ENCODE peak calls at places on chromosomes 6 and 20, in seven cellular contexts. J is mesenchymal stem cell, P is IMR-90, C is H1, O is H9, F is trophoblast cell, Z is neuronal stem cell. G is an unnamed sample.

GRCh38 chr20:62133051-62133845 is 9.9 kb downstream of the PSMA7 start:
- DNase-seq in Z (no peak), F (no peak), C (no peak), P (no peak), O (no peak), J (no peak), G (no peak)

GRCh38 chr6:56725257-56725656 is 82.6 kb upstream of the DST start:
- DNase-seq in Z (no peak), J (no peak), C (no peak), P (no peak), F (no peak), O (no peak), G (no peak)

GRCh38 chr6:37177083-37177949 is 7.4 kb downstream of the PIM1 start:
- DNase-seq in J (no peak), C (no peak), P (no peak), O (no peak), Z (no peak), F (no peak), G (peak)

GRCh38 chr6:150177260-150178246 is 34.7 kb downstream of the PPP1R14C start:
- DNase-seq in C (no peak), O (no peak), P (peak), Z (no peak), F (no peak), J (peak), G (peak)

GRCh38 chr6:52410979-52411378 is 9.2 kb upstream of the EFHC1 start:
- DNase-seq in O (no peak), P (peak), C (no peak), Z (no peak), J (peak), F (peak), G (no peak)

GRCh38 chr6:22043284-22043962 is 253.4 kb downstream of the PRL start:
- DNase-seq in C (no peak), O (no peak), J (no peak), P (peak), F (peak), Z (no peak), G (peak)

GRCh38 chr6:140932909-140933308 is 1199.8 kb upstream of the GJE1 start:
- DNase-seq in P (no peak), O (no peak), Z (no peak), J (no peak), C (no peak), F (no peak), G (no peak)

GRCh38 chr6:33730611-33731010 is 16.1 kb downstream of the IP6K3 start:
- DNase-seq in P (no peak), C (no peak), F (no peak), Z (no peak), O (no peak), J (no peak), G (no peak)

GRCh38 chr6:1798303-1798964 is 188.7 kb downstream of the FOXC1 start:
- DNase-seq in J (peak), Z (no peak), P (peak), O (no peak), C (no peak), F (peak), G (no peak)

GRCh38 chr6:16319813-16320532 is 81.6 kb downstream of the GMPR start:
- DNase-seq in F (peak), O (no peak), P (peak), C (no peak), Z (no peak), J (peak), G (peak)

GRCh38 chr6:44049163-44049988 is 77.9 kb downstream of the MRPL14 start:
- DNase-seq in C (no peak), P (peak), F (no peak), J (peak), O (no peak), Z (no peak), G (no peak)

GRCh38 chr6:166498661-166499349 is 87.7 kb downstream of the RAMACL start:
- DNase-seq in C (no peak), F (no peak), P (no peak), Z (no peak), J (no peak), O (no peak), G (no peak)

GRCh38 chr6:160041608-160042007 is 72.7 kb downstream of the IGF2R start:
- DNase-seq in J (no peak), P (peak), F (no peak), Z (no peak), O (no peak), C (no peak), G (no peak)

DNA sequence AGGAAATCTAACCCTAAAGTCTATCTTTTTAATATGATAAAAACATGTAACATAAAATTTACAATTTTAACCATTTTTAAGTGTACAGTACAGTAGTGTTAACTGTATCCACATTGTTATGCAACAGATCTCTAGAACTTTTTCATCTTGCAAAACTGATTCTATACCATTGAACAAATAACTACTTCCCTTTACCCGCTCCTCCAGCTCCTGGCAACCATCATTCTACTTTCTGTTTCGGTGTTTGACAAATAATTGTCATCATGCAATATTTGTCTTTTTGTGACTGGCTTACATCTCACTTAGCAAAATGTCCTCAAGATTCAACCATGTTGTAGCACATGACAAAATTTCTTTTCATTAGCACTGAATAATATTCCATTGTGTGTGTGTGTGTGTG is 203.2 kb downstream of the SIM1 start:
- DNase-seq in C (no peak), J (no peak), O (no peak), F (no peak), Z (no peak), P (no peak), G (no peak)
- H2BK120ac ChIP-seq in C (no peak), J (no peak), O (no peak), F (no peak), Z (no peak), P (no peak), G (no peak)

GRCh38 chr6:134256862-134257261 is 61.0 kb downstream of the SGK1 start:
- DNase-seq in C (no peak), J (no peak), Z (no peak), F (no peak), P (no peak), O (peak), G (no peak)

GRCh38 chr6:134254118-134254517 is 63.8 kb downstream of the SGK1 start:
- DNase-seq in P (no peak), C (no peak), F (no peak), Z (no peak), J (no peak), O (no peak), G (no peak)

GRCh38 chr6:134250776-134251175 is 67.1 kb downstream of the SGK1 start:
- DNase-seq in C (no peak), F (no peak), O (no peak), Z (no peak), J (no peak), P (no peak), G (no peak)

GRCh38 chr6:134249759-134250602 is 67.9 kb downstream of the SGK1 start:
- DNase-seq in F (no peak), Z (no peak), C (no peak), O (no peak), J (peak), P (peak), G (no peak)

DNA sequence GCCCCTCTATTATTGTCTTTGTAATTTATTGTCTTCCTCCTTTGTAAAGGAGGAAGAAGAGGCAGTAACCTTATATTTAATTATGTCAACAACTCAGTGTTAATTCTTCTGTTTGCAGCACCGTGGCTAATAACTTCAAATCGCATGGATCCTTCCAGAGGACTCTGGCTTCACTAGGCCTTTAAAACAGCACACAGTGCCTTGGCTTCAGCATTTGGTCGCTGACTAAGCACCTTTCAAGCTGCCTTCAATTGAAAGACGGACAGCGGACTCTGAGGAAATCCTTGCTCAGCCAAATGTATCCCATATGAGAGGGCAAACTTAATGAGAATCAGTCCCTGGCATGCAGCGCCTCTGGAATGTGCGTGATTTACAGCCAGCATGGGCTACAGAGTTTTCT is 64.2 kb downstream of the SGK1 start:
- DNase-seq in J (peak), F (no peak), O (no peak), C (no peak), Z (peak), P (peak), G (no peak)
- H3K4me2 ChIP-seq in J (no peak), F (no peak), O (no peak), C (no peak), Z (no peak), P (no peak), G (no peak)

GRCh38 chr20:15949391-15949790 is 623.9 kb downstream of the KIF16B start:
- DNase-seq in F (peak), O (no peak), P (no peak), C (no peak), J (no peak), Z (no peak), G (peak)

GRCh38 chr20:15942130-15942529 is 631.1 kb downstream of the KIF16B start:
- DNase-seq in C (no peak), P (no peak), Z (no peak), J (no peak), F (no peak), O (no peak), G (peak)

GRCh38 chr20:15940127-15940526 is 633.1 kb downstream of the KIF16B start:
- DNase-seq in C (no peak), J (no peak), P (no peak), Z (no peak), O (no peak), F (peak), G (no peak)

GRCh38 chr20:15945301-15945700 is 627.9 kb downstream of the KIF16B start:
- DNase-seq in O (no peak), F (no peak), C (no peak), J (peak), P (no peak), Z (no peak), G (no peak)
- H4K8ac ChIP-seq in O (no peak), F (no peak), C (no peak), J (no peak), P (no peak), Z (no peak), G (no peak)

GRCh38 chr20:44948107-44948506 is 12.1 kb downstream of the TOMM34 start:
- DNase-seq in P (no peak), O (no peak), C (no peak), Z (no peak), J (no peak), F (no peak), G (no peak)
- H2BK120ac ChIP-seq in P (no peak), O (no peak), C (no peak), Z (no peak), J (no peak), F (no peak), G (no peak)

DNA sequence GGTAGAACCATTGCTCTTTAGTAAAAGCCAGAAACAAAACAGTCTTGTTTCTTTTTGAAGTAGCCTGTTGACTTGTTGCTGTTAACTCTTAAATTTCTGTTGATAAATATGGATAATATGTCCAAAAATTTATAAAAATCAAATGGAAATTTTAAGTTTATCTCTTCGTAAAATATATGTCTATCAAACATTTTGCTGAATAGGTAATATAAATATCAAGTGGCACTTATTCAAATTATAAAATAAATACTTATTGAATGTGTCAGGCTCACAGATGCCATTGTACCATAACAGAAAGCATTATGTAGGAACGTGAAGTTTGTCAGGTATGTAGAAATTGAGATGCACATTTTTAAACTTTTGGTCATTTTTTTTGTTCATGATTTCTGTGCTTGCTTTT is 216.5 kb downstream of the ARID1B start:
- DNase-seq in C (no peak), F (no peak), P (no peak), O (no peak), Z (no peak), J (no peak), G (no peak)
- H3K4me2 ChIP-seq in C (no peak), F (no peak), P (no peak), O (no peak), Z (no peak), J (no peak), G (no peak)

GRCh38 chr20:1588869-1589460 is 30.8 kb downstream of the SIRPB1 start:
- DNase-seq in P (no peak), C (no peak), Z (no peak), J (no peak), F (no peak), O (no peak), G (peak)
- H4K8ac ChIP-seq in P (no peak), C (no peak), Z (no peak), J (no peak), F (no peak), O (no peak), G (no peak)

GRCh38 chr6:13049666-13050254 is 278.6 kb downstream of the TBC1D7 start:
- DNase-seq in O (no peak), C (no peak), F (no peak), J (no peak), Z (no peak), P (no peak), G (peak)
- H2BK120ac ChIP-seq in O (no peak), C (no peak), F (no peak), J (no peak), Z (no peak), P (no peak), G (no peak)

DNA sequence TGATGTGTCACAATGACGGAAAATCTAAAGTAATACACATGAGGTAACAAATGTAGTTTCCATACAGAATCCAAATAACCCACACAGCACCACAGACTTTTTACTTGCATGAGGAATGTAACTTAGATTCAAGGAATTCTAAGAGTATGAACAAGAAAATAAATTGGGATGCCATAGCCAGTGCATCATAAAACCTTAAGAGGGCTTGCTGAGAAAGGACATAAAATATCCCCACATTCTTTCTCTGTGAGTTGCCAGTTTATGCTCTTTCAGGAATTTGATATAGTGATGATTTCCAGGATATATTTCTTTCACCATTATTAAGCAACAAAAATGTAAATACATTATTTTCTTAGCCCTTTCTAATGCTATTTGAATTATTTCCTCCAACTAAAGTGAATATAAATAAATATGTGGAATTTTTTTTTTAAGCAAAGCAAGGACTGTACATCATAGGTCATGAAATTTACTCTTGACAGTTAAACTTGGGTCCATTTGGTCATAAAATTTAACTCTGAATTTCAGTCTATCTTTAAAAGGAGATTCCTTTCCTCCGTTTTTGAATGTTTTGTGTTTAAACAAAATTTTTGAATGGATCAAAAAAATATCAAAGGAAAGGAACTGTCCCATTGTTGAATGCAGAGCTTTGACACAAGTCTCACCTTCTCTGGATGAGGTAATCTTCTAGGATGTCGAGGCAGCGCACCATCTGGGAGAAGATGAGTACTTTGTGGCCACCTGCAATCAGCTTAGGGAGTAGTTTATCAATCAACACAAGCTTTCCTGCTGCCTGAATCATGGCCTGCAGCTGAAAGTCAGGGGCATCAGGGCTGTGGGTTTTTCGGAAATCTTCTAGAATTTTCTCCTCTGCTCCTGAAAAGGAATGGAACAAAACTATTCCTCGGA is 116.3 kb upstream of the EMILIN3 start:
- DNase-seq in P (peak), Z (no peak), C (no peak), F (no peak), O (no peak), J (peak), G (no peak)
- H3K4me2 ChIP-seq in P (peak), Z (no peak), C (no peak), F (no peak), O (no peak), J (peak), G (no peak)

G was measured in mesendoderm.